ENCODE peak calls at places on chromosomes 7 and 10, in five cellular contexts. One of them, this sample, is unnamed.

GRCh38 chr7:11786186-11786585 is 45.8 kb downstream of the THSD7A start:
- DNase-seq in uterus: no peak
- DNase-seq in T-helper 2 cell: no peak
- DNase-seq in brain microvascular endothelial cell: peak
- DNase-seq in stimulated activated CD4-positive, alpha-beta T cell treated with anti-CD3 and anti-CD28 coated beads, Interleukin-12 subunit alpha, Interleukin-12 subunit beta, amount 100 ng/mL, for 48 hours: no peak
- DNase-seq in this sample: no peak

GRCh38 chr7:105594034-105594433 is 12.7 kb upstream of the EFCAB10 start:
- DNase-seq in T-helper 2 cell: no peak
- DNase-seq in brain microvascular endothelial cell: no peak
- DNase-seq in uterus: no peak
- DNase-seq in stimulated activated CD4-positive, alpha-beta T cell treated with anti-CD3 and anti-CD28 coated beads, Interleukin-12 subunit alpha, Interleukin-12 subunit beta, amount 100 ng/mL, for 48 hours: no peak
- DNase-seq in this sample: no peak

GRCh38 chr10:63765126-63765525 is 243.9 kb downstream of the REEP3 start:
- DNase-seq in stimulated activated CD4-positive, alpha-beta T cell treated with anti-CD3 and anti-CD28 coated beads, Interleukin-12 subunit alpha, Interleukin-12 subunit beta, amount 100 ng/mL, for 48 hours: no peak
- DNase-seq in brain microvascular endothelial cell: no peak
- DNase-seq in T-helper 2 cell: no peak
- DNase-seq in uterus: no peak
- DNase-seq in this sample: no peak

GRCh38 chr7:55148992-55149391 is 130.2 kb downstream of the EGFR start:
- DNase-seq in brain microvascular endothelial cell: no peak
- DNase-seq in stimulated activated CD4-positive, alpha-beta T cell treated with anti-CD3 and anti-CD28 coated beads, Interleukin-12 subunit alpha, Interleukin-12 subunit beta, amount 100 ng/mL, for 48 hours: no peak
- DNase-seq in uterus: no peak
- DNase-seq in T-helper 2 cell: no peak
- DNase-seq in this sample: no peak

GRCh38 chr10:130963052-130963393 is 348.5 kb downstream of the TCERG1L start:
- DNase-seq in brain microvascular endothelial cell: no peak
- DNase-seq in stimulated activated CD4-positive, alpha-beta T cell treated with anti-CD3 and anti-CD28 coated beads, Interleukin-12 subunit alpha, Interleukin-12 subunit beta, amount 100 ng/mL, for 48 hours: no peak
- DNase-seq in uterus: no peak
- DNase-seq in T-helper 2 cell: no peak
- DNase-seq in this sample: no peak

GRCh38 chr10:127576751-127577161 is 27.6 kb downstream of the NPS start:
- DNase-seq in T-helper 2 cell: no peak
- DNase-seq in stimulated activated CD4-positive, alpha-beta T cell treated with anti-CD3 and anti-CD28 coated beads, Interleukin-12 subunit alpha, Interleukin-12 subunit beta, amount 100 ng/mL, for 48 hours: no peak
- DNase-seq in brain microvascular endothelial cell: no peak
- DNase-seq in uterus: no peak
- DNase-seq in this sample: no peak

GRCh38 chr7:25663877-25664276 is 435.6 kb upstream of the NPVF start:
- DNase-seq in T-helper 2 cell: no peak
- DNase-seq in uterus: no peak
- DNase-seq in brain microvascular endothelial cell: no peak
- DNase-seq in stimulated activated CD4-positive, alpha-beta T cell treated with anti-CD3 and anti-CD28 coated beads, Interleukin-12 subunit alpha, Interleukin-12 subunit beta, amount 100 ng/mL, for 48 hours: no peak
- DNase-seq in this sample: no peak

GRCh38 chr7:74042746-74043522 is 15.0 kb downstream of the ELN start:
- DNase-seq in uterus: peak
- DNase-seq in brain microvascular endothelial cell: no peak
- DNase-seq in stimulated activated CD4-positive, alpha-beta T cell treated with anti-CD3 and anti-CD28 coated beads, Interleukin-12 subunit alpha, Interleukin-12 subunit beta, amount 100 ng/mL, for 48 hours: no peak
- DNase-seq in T-helper 2 cell: no peak
- DNase-seq in this sample: no peak

GRCh38 chr7:91344911-91345310 is 80.7 kb downstream of the FZD1 start:
- DNase-seq in brain microvascular endothelial cell: no peak
- DNase-seq in T-helper 2 cell: no peak
- DNase-seq in stimulated activated CD4-positive, alpha-beta T cell treated with anti-CD3 and anti-CD28 coated beads, Interleukin-12 subunit alpha, Interleukin-12 subunit beta, amount 100 ng/mL, for 48 hours: no peak
- DNase-seq in uterus: no peak
- DNase-seq in this sample: no peak

GRCh38 chr7:117854186-117854585 is 19.1 kb downstream of the CTTNBP2 start:
- DNase-seq in stimulated activated CD4-positive, alpha-beta T cell treated with anti-CD3 and anti-CD28 coated beads, Interleukin-12 subunit alpha, Interleukin-12 subunit beta, amount 100 ng/mL, for 48 hours: no peak
- DNase-seq in uterus: no peak
- DNase-seq in brain microvascular endothelial cell: no peak
- DNase-seq in T-helper 2 cell: no peak
- DNase-seq in this sample: no peak

GRCh38 chr10:68462536-68462935 is 9.2 kb downstream of the DNA2 start:
- DNase-seq in brain microvascular endothelial cell: no peak
- DNase-seq in uterus: no peak
- DNase-seq in stimulated activated CD4-positive, alpha-beta T cell treated with anti-CD3 and anti-CD28 coated beads, Interleukin-12 subunit alpha, Interleukin-12 subunit beta, amount 100 ng/mL, for 48 hours: no peak
- DNase-seq in T-helper 2 cell: no peak
- DNase-seq in this sample: no peak

This sample was measured in CD8-positive, alpha-beta memory T cell.